ENCODE peak calls at places on chromosome 21, in six cellular contexts. T is IMR-90, V is A549, Y is HepG2, B is HEK293T, I is GM12878. U is an unnamed sample.

GRCh38 chr21:20789696-20790095 is 208.5 kb upstream of the NCAM2 start:
- DNase-seq in B (no peak), Y (no peak), T (no peak), I (no peak), V (no peak), U (no peak)

GRCh38 chr21:38306833-38307232 is 50.0 kb downstream of the KCNJ15 start:
- DNase-seq in B (no peak), I (no peak), V (no peak), Y (no peak), T (peak), U (no peak)

GRCh38 chr21:25281134-25281533 is 326.1 kb downstream of the MRPL39 start:
- DNase-seq in V (no peak), Y (no peak), B (no peak), I (no peak), T (no peak), U (no peak)

GRCh38 chr21:25561668-25562641 is 45.3 kb downstream of the MRPL39 start:
- DNase-seq in I (peak), Y (no peak), V (no peak), T (peak), B (no peak), U (no peak)

GRCh38 chr21:36891692-36892091 is 74.8 kb downstream of the HLCS start:
- DNase-seq in Y (no peak), T (no peak), V (no peak), B (no peak), I (no peak), U (no peak)

GRCh38 chr21:38334866-38335265 is 78.1 kb downstream of the KCNJ15 start:
- DNase-seq in B (no peak), V (no peak), Y (no peak), T (no peak), I (no peak), U (no peak)

GRCh38 chr21:37627074-37627473 is 260.5 kb downstream of the DYRK1A start:
- DNase-seq in T (no peak), V (no peak), B (no peak), I (no peak), Y (no peak), U (no peak)

GRCh38 chr21:30577766-30578165 is 12.4 kb downstream of the KRTAP22-2 start:
- DNase-seq in B (no peak), Y (no peak), V (no peak), I (no peak), T (no peak), U (no peak)

GRCh38 chr21:39021475-39021832 is 161.8 kb downstream of the PSMG1 start:
- DNase-seq in V (no peak), T (no peak), Y (no peak), I (no peak), B (no peak), U (no peak)

GRCh38 chr21:40231979-40232378 is 364.7 kb downstream of the PCP4 start:
- DNase-seq in I (no peak), T (no peak), B (no peak), Y (no peak), V (no peak), U (no peak)

GRCh38 chr21:35203093-35204021 is 154.3 kb upstream of the RUNX1 start:
- DNase-seq in I (no peak), V (no peak), Y (no peak), T (peak), B (no peak), U (no peak)

GRCh38 chr21:43854773-43855633 is 10.0 kb upstream of the AGPAT3 start:
- DNase-seq in B (no peak), I (peak), V (no peak), Y (no peak), T (no peak), U (peak)

GRCh38 chr21:16323586-16323985 is 593.8 kb downstream of the USP25 start:
- DNase-seq in V (no peak), T (peak), I (no peak), B (no peak), Y (no peak), U (no peak)

GRCh38 chr21:36148886-36149285 is 7.7 kb upstream of the DOP1B start:
- DNase-seq in B (no peak), V (no peak), I (no peak), Y (no peak), T (no peak), U (no peak)

GRCh38 chr21:36135391-36136094 is 664 bp downstream of the CBR3 start:
- DNase-seq in T (peak), B (peak), V (peak), I (no peak), Y (no peak), U (no peak)

GRCh38 chr21:36804867-36805611 is 106.1 kb downstream of the SIM2 start:
- DNase-seq in B (no peak), T (no peak), I (no peak), Y (no peak), V (no peak), U (no peak)

GRCh38 chr21:26072891-26073615 is 97.5 kb downstream of the APP start:
- DNase-seq in B (no peak), I (no peak), Y (no peak), T (peak), V (no peak), U (no peak)

GRCh38 chr21:39537571-39537970 is 75.2 kb upstream of the B3GALT5 start:
- DNase-seq in I (no peak), T (no peak), V (no peak), B (no peak), Y (no peak), U (no peak)

GRCh38 chr21:27451116-27451515 is 484.2 kb upstream of the ADAMTS5 start:
- DNase-seq in B (no peak), I (no peak), Y (no peak), T (no peak), V (no peak), U (no peak)

GRCh38 chr21:27450216-27450615 is 483.3 kb upstream of the ADAMTS5 start:
- DNase-seq in I (no peak), Y (no peak), B (no peak), T (no peak), V (no peak), U (no peak)

GRCh38 chr21:27448960-27449359 is 482.1 kb upstream of the ADAMTS5 start:
- DNase-seq in V (no peak), Y (no peak), B (no peak), I (no peak), T (no peak), U (no peak)

GRCh38 chr21:27454234-27454633 is 487.3 kb upstream of the ADAMTS5 start:
- DNase-seq in T (no peak), V (no peak), B (no peak), Y (no peak), I (no peak), U (no peak)
- TF ChIP-seq BHLHE40 in T (no peak), V (no peak), B (no peak), Y (no peak), I (no peak), U (no peak)

GRCh38 chr21:15138475-15138874 is 73.7 kb upstream of the NRIP1 start:
- DNase-seq in I (no peak), V (no peak), T (no peak), B (no peak), Y (no peak), U (no peak)

GRCh38 chr21:15139881-15140280 is 75.1 kb upstream of the NRIP1 start:
- DNase-seq in T (no peak), Y (no peak), V (no peak), B (no peak), I (no peak), U (no peak)

GRCh38 chr21:15140321-15141019 is 75.7 kb upstream of the NRIP1 start:
- DNase-seq in T (no peak), Y (peak), V (peak), I (no peak), B (no peak), U (no peak)

GRCh38 chr21:15144026-15144425 is 79.2 kb upstream of the NRIP1 start:
- DNase-seq in V (no peak), Y (no peak), B (no peak), T (no peak), I (no peak), U (no peak)

GRCh38 chr21:15141236-15141970 is 76.6 kb upstream of the NRIP1 start:
- DNase-seq in T (no peak), I (no peak), V (peak), Y (no peak), B (no peak), U (no peak)
- TF ChIP-seq BHLHE40 in T (no peak), I (no peak), V (no peak), Y (no peak), B (no peak), U (no peak)

GRCh38 chr21:28675265-28676041 is 317.2 kb downstream of the LTN1 start:
- DNase-seq in T (no peak), Y (no peak), V (no peak), B (no peak), I (no peak), U (no peak)
- TF ChIP-seq BHLHE40 in T (no peak), Y (no peak), V (no peak), B (no peak), I (no peak), U (no peak)

DNA sequence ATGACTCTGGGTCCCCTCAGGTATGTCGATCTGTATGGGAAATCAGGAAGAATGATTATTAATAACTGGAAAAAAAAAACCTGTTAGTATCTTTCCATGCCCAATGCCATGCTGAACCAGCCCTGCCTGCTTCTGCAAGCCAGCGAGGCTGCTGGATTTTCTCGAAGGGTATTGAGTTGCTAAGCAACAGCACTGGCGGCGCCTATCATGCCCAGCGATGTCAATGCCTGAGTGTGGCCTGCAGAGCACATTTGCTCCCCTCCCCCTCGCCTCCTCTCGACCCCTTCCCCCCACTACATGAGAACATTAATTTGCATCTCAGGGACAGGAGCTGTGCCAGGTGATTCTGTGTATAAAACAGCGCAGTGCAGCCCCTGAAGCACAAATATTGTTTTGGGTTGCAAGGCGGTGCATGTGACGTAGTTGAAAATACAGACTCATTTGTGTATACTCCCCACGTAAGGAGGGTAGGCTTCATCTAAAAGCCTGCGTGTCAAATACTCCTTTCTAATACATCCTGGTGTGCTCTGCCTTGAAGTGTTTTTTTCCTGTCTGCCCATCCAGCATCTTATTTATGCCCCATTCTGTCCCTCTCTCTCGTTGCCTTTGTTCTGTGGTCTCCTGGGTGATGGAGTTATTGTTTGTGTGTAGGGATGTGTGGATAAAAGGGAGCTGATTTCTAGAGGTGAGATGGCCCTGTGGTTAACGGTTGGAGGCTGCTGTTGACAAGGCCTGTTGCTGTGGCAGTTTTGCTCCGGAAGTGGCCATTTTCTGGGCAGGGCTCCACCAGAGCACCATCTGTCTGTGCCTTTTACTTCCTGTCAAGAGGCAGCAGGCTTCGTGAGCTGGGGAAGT is 32.7 kb upstream of the ATP5PO start:
- DNase-seq in B (peak), V (peak), T (peak), I (peak), Y (no peak), U (peak)
- TF ChIP-seq BHLHE40 in B (no peak), V (no peak), T (no peak), I (peak), Y (no peak), U (no peak)

GRCh38 chr21:45258476-45258875 is 29.2 kb downstream of the POFUT2 start:
- DNase-seq in I (no peak), V (no peak), Y (peak), B (no peak), T (no peak), U (no peak)
- TF ChIP-seq BHLHE40 in I (no peak), V (no peak), Y (peak), B (no peak), T (no peak), U (peak)

GRCh38 chr21:45985471-45986315 is 4.1 kb downstream of the COL6A1 start:
- DNase-seq in V (no peak), B (no peak), Y (no peak), T (no peak), I (no peak), U (no peak)
- TF ChIP-seq BHLHE40 in V (no peak), B (no peak), Y (no peak), T (no peak), I (no peak), U (no peak)

U was measured in K562.